ENCODE peak calls at places on chromosome 10, in seven cellular contexts. O is B cell, V is IMR-90, W is PC-3, R is body of pancreas, Y is fibroblast of villous mesenchyme, U is WTC11. X is an unnamed sample.

GRCh38 chr10:54800677-54801480 is at the start of gene PCDH15:
- DNase-seq in O (no peak), V (no peak), W (peak), R (peak), Y (no peak), U (peak), X (peak)

GRCh38 chr10:16271571-16271970 is 165.2 kb upstream of the PTER start:
- DNase-seq in O (no peak), V (no peak), W (no peak), R (no peak), Y (no peak), U (no peak), X (no peak)

GRCh38 chr10:80132299-80133139 is at the start of gene PLAC9:
- DNase-seq in O (peak), V (peak), W (peak), R (no peak), Y (no peak), U (peak), X (no peak)

GRCh38 chr10:8059191-8059936 is 4.9 kb downstream of the GATA3 start:
- DNase-seq in O (no peak), V (no peak), W (no peak), R (no peak), Y (no peak), U (no peak), X (no peak)

GRCh38 chr10:32318476-32318896 is 28.5 kb downstream of the EPC1 start:
- DNase-seq in O (no peak), V (no peak), W (no peak), R (peak), Y (peak), U (no peak), X (no peak)

GRCh38 chr10:112189465-112189864 is 5.9 kb upstream of the GPAM start:
- DNase-seq in O (no peak), V (no peak), W (no peak), R (no peak), Y (no peak), U (no peak), X (no peak)

GRCh38 chr10:102559764-102560163 is 56.0 kb downstream of the SUFU start:
- DNase-seq in O (no peak), V (no peak), W (no peak), R (no peak), Y (no peak), U (no peak), X (no peak)

GRCh38 chr10:13271552-13272163 is 28.2 kb downstream of the PHYH start:
- DNase-seq in O (peak), V (peak), W (peak), R (peak), Y (peak), U (peak), X (peak)

GRCh38 chr10:119198438-119198837 is 8.9 kb upstream of the GRK5 start:
- DNase-seq in O (no peak), V (no peak), W (no peak), R (peak), Y (peak), U (peak), X (no peak)

GRCh38 chr10:49550563-49550962 is 11.6 kb upstream of the ERCC6 start:
- DNase-seq in O (no peak), V (peak), W (peak), R (no peak), Y (peak), U (no peak), X (no peak)

GRCh38 chr10:77983384-77984341 is 45.7 kb downstream of the POLR3A start:
- DNase-seq in O (no peak), V (peak), W (peak), R (no peak), Y (peak), U (no peak), X (no peak)

GRCh38 chr10:23364378-23364777 is 19.8 kb upstream of the C10orf67 start:
- DNase-seq in O (no peak), V (no peak), W (no peak), R (no peak), Y (no peak), U (no peak), X (no peak)

GRCh38 chr10:116761883-116762282 is 19.5 kb upstream of the HSPA12A start:
- DNase-seq in O (no peak), V (no peak), W (no peak), R (no peak), Y (no peak), U (no peak), X (no peak)

GRCh38 chr10:37734971-37735370 is 122.4 kb downstream of the ZNF248 start:
- DNase-seq in O (no peak), V (peak), W (peak), R (no peak), Y (peak), U (no peak), X (no peak)

GRCh38 chr10:111148025-111148424 is 71.2 kb downstream of the ADRA2A start:
- DNase-seq in O (no peak), V (no peak), W (no peak), R (no peak), Y (no peak), U (no peak), X (no peak)

GRCh38 chr10:6721964-6722615 is 142.0 kb upstream of the PRKCQ start:
- DNase-seq in O (no peak), V (peak), W (peak), R (no peak), Y (peak), U (no peak), X (no peak)

GRCh38 chr10:16905304-16905703 is 88.1 kb upstream of the RSU1 start:
- DNase-seq in O (no peak), V (no peak), W (no peak), R (no peak), Y (peak), U (no peak), X (no peak)

GRCh38 chr10:29788113-29788512 is 153.3 kb upstream of the SVIL start:
- DNase-seq in O (no peak), V (no peak), W (no peak), R (no peak), Y (no peak), U (no peak), X (no peak)

GRCh38 chr10:108352771-108353170 is 1188.3 kb upstream of the SORCS1 start:
- DNase-seq in O (no peak), V (no peak), W (no peak), R (no peak), Y (peak), U (no peak), X (no peak)

GRCh38 chr10:114908896-114909295 is 29.1 kb upstream of the TRUB1 start:
- DNase-seq in O (no peak), V (no peak), W (peak), R (no peak), Y (no peak), U (no peak), X (no peak)

GRCh38 chr10:26441491-26442214 is 3.5 kb downstream of the APBB1IP start:
- DNase-seq in O (no peak), V (no peak), W (peak), R (no peak), Y (no peak), U (no peak), X (no peak)

GRCh38 chr10:46222364-46222935 is 64.3 kb upstream of the ANTXRL start:
- DNase-seq in O (no peak), V (peak), W (no peak), R (no peak), Y (no peak), U (no peak), X (no peak)

GRCh38 chr10:96959733-96960132 is 127.6 kb downstream of the LCOR start:
- DNase-seq in O (no peak), V (peak), W (no peak), R (no peak), Y (no peak), U (no peak), X (no peak)

GRCh38 chr10:69335063-69335587 is 56.8 kb downstream of the HK1 start:
- DNase-seq in O (peak), V (no peak), W (no peak), R (peak), Y (peak), U (no peak), X (no peak)

GRCh38 chr10:105793071-105793470 is 1152.0 kb downstream of the SORCS3 start:
- DNase-seq in O (no peak), V (no peak), W (peak), R (no peak), Y (no peak), U (no peak), X (no peak)

GRCh38 chr10:101896466-101896865 is 52.9 kb upstream of the KCNIP2 start:
- DNase-seq in O (no peak), V (peak), W (no peak), R (no peak), Y (no peak), U (no peak), X (no peak)

GRCh38 chr10:17237915-17238444 is 9.9 kb downstream of the VIM start:
- DNase-seq in O (no peak), V (peak), W (no peak), R (no peak), Y (no peak), U (no peak), X (no peak)

GRCh38 chr10:46250898-46251856 is 35.6 kb upstream of the ANTXRL start:
- DNase-seq in O (no peak), V (no peak), W (no peak), R (no peak), Y (no peak), U (no peak), X (no peak)

DNA sequence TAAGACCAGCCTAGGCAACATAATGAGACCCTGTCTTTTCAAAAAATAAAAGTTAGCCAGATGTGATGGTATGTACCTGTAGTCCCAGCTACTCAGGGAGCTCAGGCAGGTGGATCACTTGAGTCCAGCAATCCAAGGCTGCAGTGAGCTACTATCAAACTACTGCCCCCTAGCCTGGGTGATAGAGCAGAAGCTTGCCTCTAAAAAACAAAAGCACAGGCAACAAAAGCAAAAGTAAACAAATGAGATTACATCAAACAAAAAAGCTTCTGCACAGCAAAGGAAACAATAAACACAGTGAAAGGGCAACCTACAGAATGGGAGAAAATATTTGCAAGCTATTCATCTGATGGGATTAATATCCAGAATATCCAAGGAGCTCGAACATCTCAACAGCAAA is 65.4 kb downstream of the FANK1 start:
- DNase-seq in O (no peak), V (no peak), W (peak), R (no peak), Y (no peak), U (no peak), X (no peak)
- TF ChIP-seq CTCF in O (no peak), V (no peak), W (peak), R (no peak), Y (peak), U (no peak), X (no peak)

GRCh38 chr10:31210190-31210589 is 108.8 kb upstream of the ZEB1 start:
- DNase-seq in O (no peak), V (no peak), W (no peak), R (no peak), Y (no peak), U (no peak), X (no peak)

GRCh38 chr10:31215052-31215451 is 104.0 kb upstream of the ZEB1 start:
- DNase-seq in O (no peak), V (no peak), W (no peak), R (no peak), Y (no peak), U (no peak), X (no peak)

GRCh38 chr10:31209523-31209922 is 109.5 kb upstream of the ZEB1 start:
- DNase-seq in O (no peak), V (no peak), W (no peak), R (no peak), Y (no peak), U (no peak), X (no peak)

GRCh38 chr10:31219321-31219720 is 99.7 kb upstream of the ZEB1 start:
- DNase-seq in O (no peak), V (no peak), W (no peak), R (no peak), Y (no peak), U (no peak), X (no peak)

DNA sequence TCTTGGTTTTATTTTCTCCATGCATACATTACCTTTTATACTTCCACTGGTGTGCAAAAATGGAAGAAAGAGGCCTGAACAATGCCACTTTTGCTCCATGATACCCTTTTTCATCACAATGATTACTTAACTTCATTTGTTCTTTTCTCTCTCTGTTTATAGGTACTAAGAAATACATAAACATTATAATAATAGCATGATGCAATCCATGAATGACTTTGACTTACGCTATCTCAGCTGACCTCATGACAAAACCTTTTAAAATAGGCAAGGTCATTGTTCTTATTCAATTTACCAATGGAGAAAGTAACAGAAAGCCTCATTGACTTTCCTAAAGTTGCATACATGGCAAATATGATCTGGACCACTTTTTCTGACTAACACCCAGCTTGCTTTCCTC is 105.1 kb upstream of the ZEB1 start:
- DNase-seq in O (no peak), V (no peak), W (no peak), R (no peak), Y (no peak), U (no peak), X (no peak)
- TF ChIP-seq CTCF in O (no peak), V (no peak), W (no peak), R (no peak), Y (no peak), U (no peak), X (no peak)

GRCh38 chr10:132163826-132164515 is 22.8 kb upstream of the DPYSL4 start:
- DNase-seq in O (no peak), V (no peak), W (no peak), R (no peak), Y (no peak), U (peak), X (no peak)

GRCh38 chr10:132162590-132163277 is 24.0 kb upstream of the DPYSL4 start:
- DNase-seq in O (no peak), V (no peak), W (no peak), R (no peak), Y (no peak), U (no peak), X (no peak)

GRCh38 chr10:132164801-132165278 is 21.9 kb upstream of the DPYSL4 start:
- DNase-seq in O (no peak), V (no peak), W (no peak), R (no peak), Y (no peak), U (no peak), X (no peak)

GRCh38 chr10:132162021-132162531 is 24.7 kb upstream of the DPYSL4 start:
- DNase-seq in O (no peak), V (no peak), W (no peak), R (no peak), Y (no peak), U (no peak), X (no peak)

DNA sequence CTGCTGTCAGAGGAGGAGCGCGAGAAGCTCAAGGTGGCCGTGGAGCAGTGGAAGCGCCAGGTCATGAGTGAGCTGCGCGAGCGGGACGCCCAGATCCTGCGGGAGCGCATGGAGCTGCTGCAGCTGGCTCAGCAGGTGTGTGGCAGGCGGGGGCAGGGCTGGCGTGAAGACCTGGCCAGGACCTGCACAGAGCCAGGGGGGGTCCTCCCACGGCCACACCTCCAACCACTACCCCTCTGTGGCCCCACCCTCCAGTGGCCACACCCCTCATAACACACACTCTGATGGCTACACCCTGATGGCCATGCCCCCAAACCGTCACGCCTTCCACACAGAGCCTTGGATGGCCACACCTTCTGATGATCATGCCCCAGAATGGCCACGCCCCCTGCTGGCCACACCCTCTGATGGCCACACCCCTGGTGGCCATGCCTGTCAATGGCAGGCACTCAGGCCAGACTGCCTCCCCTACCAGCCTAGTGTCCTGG is 23.4 kb upstream of the DPYSL4 start:
- DNase-seq in O (no peak), V (no peak), W (peak), R (peak), Y (no peak), U (peak), X (peak)
- TF ChIP-seq CTCF in O (no peak), V (no peak), W (peak), R (peak), Y (peak), U (peak), X (peak)

DNA sequence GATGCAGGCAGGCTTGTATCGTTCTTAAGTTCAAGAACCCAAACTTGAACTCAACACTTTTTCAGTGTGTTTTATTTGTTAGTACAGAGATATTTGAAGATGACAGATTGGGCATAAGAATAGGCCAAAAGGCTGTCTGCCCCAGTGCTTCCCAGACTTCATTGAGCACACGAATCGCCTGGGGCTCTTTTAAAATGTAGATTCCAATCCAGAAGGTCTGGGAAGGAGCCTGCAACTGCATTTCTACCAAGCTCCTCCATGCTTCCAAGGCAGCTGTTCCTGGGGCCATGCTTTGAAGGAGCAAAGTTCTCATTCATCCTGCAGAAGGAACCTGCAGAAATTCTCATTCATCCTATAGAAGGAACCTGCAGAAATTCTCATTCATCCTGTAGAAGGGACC is 114.5 kb upstream of the INSYN2A start:
- DNase-seq in O (no peak), V (no peak), W (no peak), R (no peak), Y (no peak), U (no peak), X (no peak)
- TF ChIP-seq CTCF in O (no peak), V (no peak), W (no peak), R (no peak), Y (no peak), U (no peak), X (no peak)